ENCODE peak calls at places on chromosomes 7 and 10, in six cellular contexts. O is heart right ventricle, M is endothelial cell, P is cardiac muscle cell, B is tibial artery, I is omental fat pad. U is an unnamed sample.

GRCh38 chr7:114051871-114052324 is 133.1 kb upstream of the PPP1R3A start:
- DNase-seq in O (no peak), M (no peak), P (no peak), B (no peak), I (no peak), U (no peak)

GRCh38 chr10:18437486-18437885 is 213.9 kb downstream of the NSUN6 start:
- DNase-seq in O (no peak), M (no peak), P (no peak), B (no peak), I (no peak), U (no peak)

GRCh38 chr7:70710011-70710480 is 421.9 kb upstream of the GALNT17 start:
- DNase-seq in O (no peak), M (no peak), P (no peak), B (no peak), I (no peak), U (no peak)

GRCh38 chr10:111524134-111524533 is 447.3 kb downstream of the ADRA2A start:
- DNase-seq in O (no peak), M (no peak), P (no peak), B (no peak), I (no peak), U (no peak)

GRCh38 chr7:42746226-42746625 is 165.6 kb downstream of the C7orf25 start:
- DNase-seq in O (no peak), M (no peak), P (no peak), B (no peak), I (no peak), U (no peak)

GRCh38 chr10:64096941-64097340 is 575.7 kb downstream of the REEP3 start:
- DNase-seq in O (no peak), M (no peak), P (no peak), B (no peak), I (no peak), U (no peak)

GRCh38 chr7:31735991-31736982 is 49.3 kb downstream of the PPP1R17 start:
- DNase-seq in O (peak), M (peak), P (peak), B (no peak), I (peak), U (peak)

GRCh38 chr7:6385110-6385792 is 62.5 kb downstream of the DAGLB start:
- DNase-seq in O (no peak), M (no peak), P (no peak), B (no peak), I (no peak), U (peak)

GRCh38 chr7:1847260-1848001 is 177.4 kb downstream of the ELFN1 start:
- DNase-seq in O (peak), M (no peak), P (no peak), B (peak), I (no peak), U (no peak)

GRCh38 chr10:15046626-15047025 is 2.9 kb downstream of the OLAH start:
- DNase-seq in O (no peak), M (no peak), P (no peak), B (no peak), I (no peak), U (no peak)

GRCh38 chr10:2214035-2214434 is 476.7 kb upstream of the ADARB2 start:
- DNase-seq in O (no peak), M (no peak), P (no peak), B (no peak), I (no peak), U (no peak)

GRCh38 chr10:14879055-14879800 is 562 bp downstream of the SUV39H2 start:
- DNase-seq in O (no peak), M (no peak), P (no peak), B (no peak), I (no peak), U (no peak)

GRCh38 chr7:8638076-8638475 is 204.7 kb downstream of the NXPH1 start:
- DNase-seq in O (no peak), M (no peak), P (no peak), B (no peak), I (no peak), U (no peak)

GRCh38 chr10:48612241-48612943 is 7.5 kb upstream of the ARHGAP22 start:
- DNase-seq in O (no peak), M (no peak), P (no peak), B (peak), I (no peak), U (no peak)

GRCh38 chr10:68163735-68164134 is 54.4 kb downstream of the MYPN start:
- DNase-seq in O (no peak), M (no peak), P (no peak), B (no peak), I (no peak), U (no peak)

GRCh38 chr10:66591865-66592264 is 334.0 kb upstream of the LRRTM3 start:
- DNase-seq in O (no peak), M (no peak), P (no peak), B (no peak), I (no peak), U (no peak)

GRCh38 chr10:102492344-102492939 is 10.1 kb downstream of the ACTR1A start:
- DNase-seq in O (no peak), M (no peak), P (no peak), B (no peak), I (no peak), U (no peak)

GRCh38 chr10:62422068-62422590 is 48.0 kb downstream of the ZNF365 start:
- DNase-seq in O (no peak), M (no peak), P (no peak), B (no peak), I (no peak), U (peak)
- TF ChIP-seq CTCF in O (no peak), M (no peak), P (no peak), B (no peak), I (no peak), U (peak)

DNA sequence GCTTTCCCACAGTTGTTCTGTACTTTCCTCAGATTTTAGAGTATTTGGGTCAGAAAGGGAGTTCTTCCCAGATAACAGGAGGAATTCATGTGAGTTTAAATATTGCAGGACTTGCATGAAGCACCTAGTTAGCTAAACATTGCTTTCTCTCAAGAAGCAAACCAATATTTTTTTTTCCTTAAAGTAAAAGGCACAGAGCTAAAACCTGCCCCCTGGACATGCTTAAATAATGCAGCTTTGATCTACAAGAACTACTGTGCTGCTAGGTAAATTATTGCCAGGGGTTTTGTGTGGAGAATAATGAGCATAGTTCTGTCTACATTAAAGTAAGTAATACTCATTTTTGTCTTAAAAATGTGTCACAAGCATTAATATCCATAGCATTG is 542 bp upstream of the SOSTDC1 start:
- DNase-seq in O (no peak), M (no peak), P (no peak), B (no peak), I (no peak), U (no peak)
- TF ChIP-seq CTCF in O (no peak), M (no peak), P (no peak), B (no peak), I (no peak), U (no peak)

DNA sequence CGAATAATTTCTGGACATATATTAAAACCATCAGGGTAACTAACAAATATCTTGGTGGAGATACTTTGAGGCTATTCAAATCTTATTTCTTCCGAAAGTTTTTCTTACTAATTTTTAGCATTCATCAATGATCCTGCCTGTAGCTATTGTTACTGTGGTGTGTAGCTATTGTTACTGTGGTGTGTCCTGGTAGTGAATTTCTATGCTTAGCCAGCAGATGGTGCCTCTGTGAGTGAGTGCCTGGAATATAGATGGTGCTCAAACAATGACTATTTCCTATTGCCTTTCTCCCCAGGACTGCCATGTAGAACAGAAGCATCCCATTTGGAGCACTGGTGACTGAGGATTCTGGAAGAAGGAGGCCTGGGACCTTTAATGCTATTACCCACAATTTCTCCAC is 245.7 kb downstream of the CCSER2 start:
- DNase-seq in O (no peak), M (no peak), P (no peak), B (no peak), I (no peak), U (no peak)
- TF ChIP-seq CTCF in O (no peak), M (no peak), P (no peak), B (no peak), I (no peak), U (no peak)

GRCh38 chr10:19815036-19815435 is 1.2 kb upstream of the PLXDC2 start:
- DNase-seq in O (no peak), M (no peak), P (no peak), B (no peak), I (no peak), U (no peak)

GRCh38 chr10:19812976-19813375 is 3.3 kb upstream of the PLXDC2 start:
- DNase-seq in O (no peak), M (no peak), P (no peak), B (no peak), I (no peak), U (no peak)

GRCh38 chr10:19815478-19816419 is 483 bp upstream of the PLXDC2 start:
- DNase-seq in O (peak), M (peak), P (peak), B (peak), I (no peak), U (no peak)

GRCh38 chr10:19809481-19809880 is 6.8 kb upstream of the PLXDC2 start:
- DNase-seq in O (no peak), M (no peak), P (no peak), B (no peak), I (no peak), U (no peak)

GRCh38 chr10:19811517-19811916 is 4.7 kb upstream of the PLXDC2 start:
- DNase-seq in O (no peak), M (peak), P (peak), B (peak), I (no peak), U (no peak)
- TF ChIP-seq CTCF in O (peak), M (no peak), P (peak), B (peak), I (no peak), U (peak)

GRCh38 chr10:74103560-74104248 is 46.9 kb downstream of the AP3M1 start:
- DNase-seq in O (no peak), M (no peak), P (no peak), B (no peak), I (no peak), U (no peak)
- TF ChIP-seq CTCF in O (no peak), M (no peak), P (peak), B (no peak), I (no peak), U (peak)

DNA sequence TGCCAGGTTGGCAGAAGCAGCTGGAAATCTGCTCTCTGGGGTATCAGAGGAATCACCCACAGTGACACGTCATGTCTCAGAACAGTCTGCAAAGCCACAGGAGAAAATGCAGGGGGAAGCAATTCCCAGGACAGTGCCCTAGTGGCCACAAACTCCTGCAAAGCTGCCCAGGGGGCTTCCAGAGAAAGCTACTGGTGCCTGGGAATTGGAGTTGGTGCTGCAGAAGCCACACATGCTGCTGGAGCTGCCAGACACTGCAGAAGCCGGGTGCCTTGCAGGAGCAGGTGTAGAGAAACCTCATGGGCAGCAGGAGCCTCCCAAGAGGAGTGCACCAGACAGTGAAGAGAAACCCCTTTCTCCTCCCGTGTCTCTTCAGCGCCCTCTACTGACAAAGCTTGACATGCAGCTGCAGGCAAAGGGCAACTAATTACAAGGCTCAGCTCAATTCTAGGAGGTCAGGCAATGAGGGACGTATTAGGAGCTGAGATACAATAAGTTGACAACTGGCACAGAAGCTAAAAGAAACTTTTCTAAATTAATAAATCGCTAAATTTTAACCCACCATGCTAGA is 30.2 kb upstream of the NUB1 start:
- DNase-seq in O (no peak), M (peak), P (no peak), B (no peak), I (no peak), U (no peak)
- TF ChIP-seq CTCF in O (no peak), M (peak), P (no peak), B (no peak), I (no peak), U (peak)

GRCh38 chr7:115851291-115851690 is 179.3 kb downstream of the TFEC start:
- DNase-seq in O (no peak), M (no peak), P (peak), B (no peak), I (no peak), U (peak)
- TF ChIP-seq CTCF in O (no peak), M (peak), P (peak), B (peak), I (no peak), U (peak)

GRCh38 chr10:109430844-109431243 is 492.5 kb downstream of the XPNPEP1 start:
- DNase-seq in O (no peak), M (no peak), P (no peak), B (no peak), I (no peak), U (no peak)

GRCh38 chr10:109428775-109429480 is 494.4 kb downstream of the XPNPEP1 start:
- DNase-seq in O (no peak), M (no peak), P (no peak), B (no peak), I (no peak), U (no peak)

GRCh38 chr10:109426987-109427386 is 496.3 kb downstream of the XPNPEP1 start:
- DNase-seq in O (no peak), M (no peak), P (no peak), B (no peak), I (no peak), U (no peak)

GRCh38 chr10:109429956-109430760 is 493.2 kb downstream of the XPNPEP1 start:
- DNase-seq in O (no peak), M (no peak), P (no peak), B (peak), I (no peak), U (no peak)

DNA sequence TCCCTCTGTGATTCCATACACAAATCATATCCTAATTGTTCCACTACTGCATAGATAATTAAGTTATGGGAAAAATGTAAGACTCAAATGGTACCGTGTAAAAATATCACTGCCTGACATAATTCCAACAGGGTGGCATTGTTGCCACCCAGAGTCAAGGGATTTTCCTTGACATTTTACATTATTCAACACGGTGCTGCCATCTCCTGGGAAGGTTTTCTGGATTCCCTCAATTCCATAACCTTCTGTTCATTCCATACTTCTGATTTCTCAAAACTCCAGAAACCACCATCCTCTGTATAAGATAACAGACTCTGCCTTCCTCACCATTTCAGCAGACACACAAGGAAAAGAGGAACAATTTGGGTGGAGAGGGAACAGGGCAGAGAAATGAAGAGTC is 495.9 kb downstream of the XPNPEP1 start:
- DNase-seq in O (no peak), M (no peak), P (no peak), B (no peak), I (no peak), U (no peak)
- TF ChIP-seq CTCF in O (no peak), M (no peak), P (no peak), B (no peak), I (no peak), U (no peak)